ENCODE peak calls at places on chromosomes 6 and 20, in nine cellular contexts. W is cardiac fibroblast, R is cardiac muscle cell, H is GM12865, K is GM10248, S is gastrocnemius medialis, V is RWPE1, B is neural progenitor cell, I is chondrocyte. G is an unnamed sample.

GRCh38 chr6:110563711-110564110 is 87.3 kb upstream of the SLC22A16 start:
- DNase-seq in S (no peak), I (no peak), H (no peak), K (no peak), W (no peak), B (no peak), V (no peak), R (no peak), G (no peak)

GRCh38 chr6:104019075-104019474 is 840.6 kb downstream of the HACE1 start:
- DNase-seq in R (no peak), H (no peak), V (no peak), B (no peak), I (no peak), W (no peak), S (no peak), K (no peak), G (no peak)

GRCh38 chr20:63955281-63955845 is 853 bp downstream of the UCKL1 start:
- DNase-seq in K (peak), B (peak), W (peak), S (peak), V (no peak), R (peak), I (no peak), H (peak), G (peak)

GRCh38 chr20:36093804-36094145 is 60.8 kb upstream of the EPB41L1 start:
- DNase-seq in V (no peak), H (no peak), W (no peak), R (no peak), S (no peak), K (no peak), I (no peak), B (no peak), G (no peak)

GRCh38 chr6:43635387-43636311 is at the start of gene MAD2L1BP:
- DNase-seq in R (peak), W (peak), V (peak), S (peak), H (peak), B (peak), I (peak), K (peak), G (peak)

GRCh38 chr6:42239736-42240375 is 22.2 kb upstream of the MRPS10 start:
- DNase-seq in W (peak), K (no peak), V (peak), I (peak), S (no peak), H (no peak), R (no peak), B (no peak), G (no peak)

GRCh38 chr6:15148356-15149058 is 97.4 kb upstream of the JARID2 start:
- DNase-seq in S (no peak), H (peak), R (no peak), I (no peak), B (peak), V (peak), K (no peak), W (peak), G (no peak)

GRCh38 chr6:1254326-1254725 is 57.6 kb upstream of the FOXQ1 start:
- DNase-seq in K (no peak), W (no peak), H (no peak), S (no peak), V (no peak), B (no peak), I (no peak), R (no peak), G (no peak)

GRCh38 chr6:127967708-127968107 is 66.8 kb upstream of the THEMIS start:
- DNase-seq in H (no peak), V (no peak), S (no peak), W (no peak), K (no peak), R (no peak), B (no peak), I (no peak), G (no peak)

GRCh38 chr20:59291740-59292139 is 8.7 kb upstream of the EDN3 start:
- DNase-seq in K (no peak), R (no peak), W (no peak), B (no peak), H (no peak), V (peak), I (no peak), S (no peak), G (no peak)

GRCh38 chr6:154460306-154461071 is 50.0 kb downstream of the CNKSR3 start:
- DNase-seq in V (no peak), R (no peak), H (no peak), W (peak), B (no peak), S (no peak), I (no peak), K (no peak), G (no peak)

GRCh38 chr6:41560440-41561192 is 14.4 kb downstream of the FOXP4 start:
- DNase-seq in H (peak), B (peak), I (no peak), R (peak), K (peak), W (peak), V (no peak), S (no peak), G (peak)

GRCh38 chr6:12602951-12603710 is 113.4 kb upstream of the PHACTR1 start:
- DNase-seq in S (no peak), R (peak), I (no peak), B (peak), W (peak), H (peak), V (peak), K (no peak), G (no peak)

GRCh38 chr6:148805767-148806166 is 58.9 kb downstream of the UST start:
- DNase-seq in I (no peak), V (no peak), S (no peak), R (no peak), K (no peak), H (no peak), W (no peak), B (no peak), G (no peak)

GRCh38 chr20:36499723-36500501 is 41.4 kb upstream of the MYL9 start:
- DNase-seq in B (no peak), H (no peak), I (no peak), K (no peak), R (no peak), S (peak), W (no peak), V (no peak), G (no peak)

GRCh38 chr20:37245671-37246237 is 15.9 kb downstream of the GHRH start:
- DNase-seq in H (no peak), S (no peak), I (peak), V (no peak), K (no peak), B (peak), W (no peak), R (no peak), G (no peak)

GRCh38 chr20:3238616-3239025 is 369 bp downstream of the SLC4A11 start:
- DNase-seq in I (no peak), S (no peak), R (no peak), B (peak), W (peak), V (peak), H (peak), K (peak), G (peak)

GRCh38 chr20:31842471-31843157 is 2.8 kb downstream of the FOXS1 start:
- DNase-seq in S (no peak), V (no peak), R (no peak), H (no peak), K (no peak), I (no peak), W (peak), B (peak), G (no peak)

GRCh38 chr6:30690403-30691207 is at the start of gene NRM:
- DNase-seq in H (peak), B (peak), S (peak), I (peak), R (peak), W (peak), V (peak), K (peak), G (peak)

GRCh38 chr6:108175592-108176279 is 9.9 kb downstream of the NR2E1 start:
- DNase-seq in I (no peak), R (no peak), K (no peak), H (no peak), W (no peak), V (no peak), S (no peak), B (peak), G (no peak)
- TF ChIP-seq CTCF in I (peak), R (no peak), K (no peak), H (peak), W (no peak), V (no peak), S (no peak), B (peak), G (no peak)

DNA sequence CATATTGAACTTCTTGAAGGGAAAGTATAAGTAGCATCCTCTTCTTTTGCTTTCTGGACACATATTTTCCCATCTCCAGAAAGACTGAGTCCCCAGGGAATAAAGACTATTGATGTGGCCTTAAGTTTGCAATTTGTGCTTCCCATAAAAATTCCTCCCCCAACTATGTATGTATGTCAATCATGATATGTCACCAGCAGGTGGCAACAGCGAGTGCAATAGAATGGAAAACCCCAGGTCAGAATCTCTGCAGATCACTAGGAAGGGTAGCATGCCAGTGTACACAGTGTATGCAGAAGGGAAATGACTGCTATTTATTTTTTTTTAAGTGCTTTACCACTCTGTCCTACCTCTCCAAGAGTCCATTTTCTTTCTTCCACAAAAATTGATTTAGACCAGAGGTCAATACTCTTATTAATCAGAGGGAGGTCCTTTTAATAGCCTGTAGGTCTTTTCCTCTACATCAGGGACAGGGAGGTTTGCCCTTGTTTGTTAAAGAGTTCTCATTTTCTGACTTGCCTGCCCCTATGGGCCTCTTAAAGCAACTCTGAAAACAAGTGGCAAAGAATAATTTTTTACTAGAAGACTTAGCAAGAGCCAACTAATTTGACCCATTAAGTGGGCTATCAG is 61.4 kb downstream of the BMP2 start:
- DNase-seq in V (peak), K (peak), R (peak), I (no peak), H (peak), W (peak), S (peak), B (peak), G (peak)
- TF ChIP-seq CTCF in V (peak), K (peak), R (peak), I (peak), H (peak), W (peak), S (peak), B (peak), G (peak)

GRCh38 chr6:76697585-76697984 is 625.1 kb upstream of the IMPG1 start:
- DNase-seq in S (no peak), W (peak), V (peak), K (no peak), H (no peak), I (no peak), B (peak), R (no peak), G (no peak)
- TF ChIP-seq CTCF in S (no peak), W (no peak), V (no peak), K (no peak), H (no peak), I (peak), B (peak), R (peak), G (no peak)

DNA sequence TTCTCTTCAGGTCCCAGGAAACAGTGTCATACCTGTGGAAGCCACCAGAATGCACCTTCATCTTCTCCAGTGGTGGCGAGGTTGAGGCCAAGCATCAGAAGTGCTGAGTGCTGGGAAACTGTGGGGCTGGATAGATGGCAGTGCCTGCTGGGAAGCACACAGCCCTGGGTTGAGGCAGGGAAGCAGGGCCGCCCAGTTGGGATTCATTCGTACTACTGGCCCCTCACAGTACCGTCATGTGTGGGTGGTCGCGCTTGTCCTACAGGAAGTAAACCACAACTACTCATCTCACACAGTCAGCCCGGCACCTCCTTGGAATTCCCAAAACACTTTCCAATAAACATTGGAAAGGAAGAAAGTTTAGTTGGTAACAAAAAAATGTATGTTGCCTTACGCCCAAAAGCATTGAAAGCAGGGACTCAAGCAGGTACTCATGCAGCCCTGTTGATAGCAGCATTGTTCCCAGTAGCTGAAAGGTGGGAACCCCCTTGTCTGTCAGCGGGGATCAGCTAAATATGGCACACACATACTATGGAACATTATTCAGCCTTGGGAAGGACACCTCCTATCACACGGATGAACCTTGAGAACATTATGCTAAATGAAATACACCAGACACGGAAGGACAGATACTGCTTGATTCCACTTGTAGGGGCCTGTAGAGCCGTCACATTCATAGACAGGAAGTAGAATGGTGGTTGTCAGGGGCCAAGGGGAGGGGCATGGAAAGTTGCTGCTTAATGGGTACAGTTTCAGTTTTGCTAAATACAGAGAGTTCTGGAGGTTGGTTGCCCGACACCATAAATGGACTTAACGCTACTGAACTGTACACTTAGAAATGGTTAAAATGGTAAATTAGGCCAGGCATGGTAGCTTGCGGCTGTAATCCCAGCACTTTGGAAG is 162.7 kb downstream of the MTHFD1L start:
- DNase-seq in W (no peak), R (no peak), H (peak), V (no peak), K (no peak), I (no peak), S (no peak), B (no peak), G (no peak)
- TF ChIP-seq CTCF in W (no peak), R (no peak), H (no peak), V (no peak), K (no peak), I (no peak), S (no peak), B (no peak), G (no peak)

GRCh38 chr6:32113386-32114352 is 4.5 kb upstream of the TNXB start:
- DNase-seq in I (no peak), B (peak), K (no peak), H (no peak), V (peak), S (peak), W (peak), R (no peak), G (no peak)
- TF ChIP-seq CTCF in I (peak), B (peak), K (no peak), H (no peak), V (peak), S (no peak), W (peak), R (peak), G (no peak)

GRCh38 chr6:169199625-169200335 is 53.9 kb downstream of the THBS2 start:
- DNase-seq in B (no peak), V (no peak), W (no peak), R (no peak), K (no peak), I (no peak), S (no peak), H (no peak), G (no peak)
- TF ChIP-seq CTCF in B (no peak), V (no peak), W (no peak), R (no peak), K (no peak), I (no peak), S (no peak), H (no peak), G (no peak)